ENCODE peak calls at places on chromosomes 3 and 15, in ten cellular contexts. K, Q, I, E, X, Y, H, F, D and T are unnamed samples.

GRCh38 chr3:184846500-184846899 is 34.5 kb downstream of the VPS8 start:
- DNase-seq in D (no peak), E (no peak), Y (no peak), K (no peak), F (no peak), I (no peak), H (no peak), Q (no peak), X (no peak), T (no peak)

GRCh38 chr3:131892331-131892730 is 142.5 kb downstream of the CPNE4 start:
- DNase-seq in K (no peak), H (no peak), F (no peak), D (no peak), X (no peak), Y (no peak), E (no peak), Q (no peak), I (no peak), T (no peak)

GRCh38 chr15:67085818-67086649 is 20.6 kb downstream of the SMAD3 start:
- DNase-seq in F (no peak), D (peak; percentile 93), H (peak; percentile 87), X (peak; percentile 88), I (no peak), K (no peak), Q (peak; percentile 98), Y (no peak), E (no peak), T (peak; percentile 95)

GRCh38 chr3:65746848-65747247 is 291.9 kb downstream of the MAGI1 start:
- DNase-seq in D (no peak), K (no peak), X (no peak), F (no peak), Q (no peak), H (no peak), I (no peak), Y (no peak), E (no peak), T (no peak)

GRCh38 chr3:54685213-54685612 is 242.6 kb downstream of the LRTM1 start:
- DNase-seq in Q (no peak), K (no peak), X (no peak), Y (no peak), F (no peak), I (no peak), H (no peak), E (no peak), D (no peak), T (no peak)

GRCh38 chr3:170760174-170760526 is 109.8 kb downstream of the RPL22L1 start:
- DNase-seq in X (peak; percentile 40), Q (no peak), I (no peak), K (no peak), E (no peak), Y (no peak), H (no peak), F (no peak), D (peak; percentile 38), T (no peak)

GRCh38 chr3:112338021-112338726 is 5.2 kb downstream of the CD200 start:
- DNase-seq in Y (no peak), D (no peak), E (no peak), F (no peak), H (no peak), I (no peak), K (no peak), X (no peak), Q (no peak), T (no peak)

GRCh38 chr3:189974372-189974771 is 146.3 kb downstream of the P3H2 start:
- DNase-seq in Q (no peak), F (no peak), E (no peak), H (no peak), X (no peak), D (no peak), K (no peak), Y (peak; percentile 34), I (no peak), T (no peak)

GRCh38 chr3:125280966-125281365 is 68.4 kb upstream of the SLC12A8 start:
- DNase-seq in Q (no peak), H (peak; percentile 94), F (no peak), D (peak; percentile 72), I (peak; percentile 24), E (no peak), Y (no peak), X (peak; percentile 49), K (peak; percentile 20), T (peak; percentile 19)

GRCh38 chr3:73808862-73809509 is 184.2 kb upstream of the PDZRN3 start:
- DNase-seq in H (no peak), D (no peak), F (no peak), X (no peak), E (no peak), I (peak; percentile 14), Q (no peak), Y (no peak), K (no peak), T (no peak)

GRCh38 chr3:116863842-116864626 is 154.5 kb downstream of the TUSC7 start:
- DNase-seq in X (peak; percentile 64), E (no peak), Q (peak; percentile 63), F (no peak), K (no peak), H (peak; percentile 45), D (peak; percentile 59), Y (no peak), I (peak; percentile 75), T (peak; percentile 77)

GRCh38 chr15:82043726-82044372 is 2.0 kb downstream of the MEX3B start:
- DNase-seq in E (no peak), X (no peak), I (peak; percentile 62), F (peak; percentile 46), Q (no peak), K (no peak), Y (peak; percentile 30), D (no peak), H (no peak), T (peak; percentile 16)

DNA sequence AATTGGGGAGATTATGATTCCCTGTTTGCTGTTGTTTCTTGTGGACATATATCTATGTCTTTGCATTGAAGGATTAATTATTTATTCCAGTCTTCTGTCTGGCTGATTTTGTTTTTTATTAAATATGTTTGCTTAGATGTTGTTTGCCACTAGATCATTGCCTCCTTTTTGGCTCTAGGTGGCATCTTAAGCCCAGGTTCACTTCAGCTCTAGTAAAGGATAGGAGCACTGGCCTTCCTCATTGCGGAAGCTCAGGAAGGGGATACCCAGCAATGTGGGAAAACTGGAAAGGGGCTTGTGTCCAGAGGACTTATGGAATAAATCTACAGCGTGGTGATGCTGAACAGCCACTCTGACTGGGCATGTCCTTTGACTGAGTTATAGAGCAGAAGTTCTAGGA is 821.6 kb downstream of the PDCD6IP start:
- DNase-seq in D (no peak), E (no peak), H (no peak), X (no peak), I (peak; percentile 60), Y (no peak), F (no peak), K (no peak), Q (no peak), T (no peak)
- TF ChIP-seq CTCF in D (peak; percentile 14), E (no peak), H (peak; percentile 17), X (no peak), I (peak; percentile 78), Y (no peak), F (no peak), K (no peak), Q (no peak), T (no peak)

DNA sequence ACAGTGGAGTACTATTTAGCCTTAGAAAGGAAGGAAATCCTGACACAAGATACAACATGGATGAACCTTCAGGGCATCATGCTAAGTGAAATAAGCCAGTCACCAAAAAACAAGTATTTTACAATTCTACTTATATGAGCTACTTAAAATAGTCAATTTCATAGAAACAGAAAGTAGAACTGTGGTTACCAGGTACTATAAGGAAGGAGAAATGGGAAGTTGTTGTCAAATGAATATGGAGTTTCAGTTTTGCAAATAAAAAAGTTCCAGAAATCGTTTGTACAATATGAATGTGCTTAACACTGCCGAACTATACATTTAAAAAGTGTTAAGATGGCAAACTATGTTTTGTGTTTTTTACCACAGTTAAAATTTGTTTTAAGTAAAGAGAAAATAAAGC is 26.8 kb downstream of the TRANK1 start:
- DNase-seq in Y (no peak), X (no peak), E (no peak), F (no peak), K (no peak), D (no peak), I (no peak), Q (peak; percentile 69), H (no peak), T (no peak)
- H3K4me3 ChIP-seq in Y (no peak overlapping the region), X (no peak overlapping the region), E (no peak overlapping the region), F (no peak overlapping the region), K (no peak overlapping the region), D (no peak overlapping the region), I (no peak overlapping the region), Q (no peak overlapping the region), H (no peak overlapping the region), T (no peak overlapping the region)

GRCh38 chr3:84318273-84318809 is 640.4 kb upstream of the CADM2 start:
- DNase-seq in Q (no peak), E (no peak), X (no peak), Y (no peak), D (peak; percentile 3), F (no peak), I (peak; percentile 57), K (no peak), H (no peak), T (no peak)
- TF ChIP-seq CTCF in Q (no peak), E (no peak), X (no peak), Y (no peak), D (no peak), F (no peak), I (peak; percentile 58), K (no peak), H (no peak), T (no peak)

GRCh38 chr15:65377105-65377975 is 462 bp downstream of the IGDCC3 start:
- DNase-seq in I (peak; percentile 81), X (no peak), Y (no peak), K (no peak), H (no peak), Q (no peak), F (no peak), E (no peak), D (peak; percentile 20), T (peak; percentile 15)
- H3K4me3 ChIP-seq in I (peak overlapping the region; percentile 93), X (peak overlapping the region; percentile 53), Y (peak overlapping the region; percentile 64), K (peak overlapping the region; percentile 68), H (peak overlapping the region; percentile 52), Q (no peak overlapping the region), F (peak overlapping the region; percentile 58), E (peak overlapping the region; percentile 73), D (peak overlapping the region; percentile 40), T (peak overlapping the region; percentile 42)